ENCODE peak calls at places on chromosomes 6 and 20, in ten cellular contexts. E is PC-9; J is MM.1S; P is body of pancreas; G is psoas muscle; S is HL-60; X is stomach; U is CD8-positive, alpha-beta T cell; A is adrenal gland; Z is AG04450. L is an unnamed sample.

GRCh38 chr20:44287272-44288097 is 23.5 kb downstream of the FITM2 start:
- DNase-seq in E (no peak), J (no peak), P (peak), G (no peak), S (no peak), X (no peak), U (no peak), A (peak), Z (no peak), L (no peak)

GRCh38 chr6:28736121-28736520 is 187.7 kb downstream of the TRIM27 start:
- DNase-seq in E (no peak), J (no peak), P (no peak), G (no peak), S (no peak), X (no peak), U (no peak), A (no peak), Z (no peak), L (no peak)

GRCh38 chr20:37453288-37453687 is 67.8 kb upstream of the NNAT start:
- DNase-seq in E (no peak), J (no peak), P (no peak), G (no peak), S (no peak), X (no peak), U (no peak), A (no peak), Z (no peak), L (no peak)

GRCh38 chr20:36181934-36182603 is 27.5 kb downstream of the EPB41L1 start:
- DNase-seq in E (no peak), J (no peak), P (no peak), G (no peak), S (no peak), X (no peak), U (no peak), A (peak), Z (peak), L (no peak)

GRCh38 chr6:166653639-166653941 is 26.5 kb upstream of the RPS6KA2 start:
- DNase-seq in E (no peak), J (no peak), P (no peak), G (no peak), S (no peak), X (no peak), U (no peak), A (no peak), Z (no peak), L (no peak)

GRCh38 chr20:23782366-23782983 is 31.7 kb upstream of the CST1 start:
- DNase-seq in E (peak), J (peak), P (no peak), G (no peak), S (no peak), X (no peak), U (no peak), A (peak), Z (no peak), L (no peak)

GRCh38 chr20:38127011-38127621 is 38.0 kb downstream of the TGM2 start:
- DNase-seq in E (peak), J (no peak), P (no peak), G (peak), S (no peak), X (peak), U (no peak), A (peak), Z (no peak), L (peak)

GRCh38 chr20:4726710-4727391 is 5.1 kb downstream of the PRND start:
- DNase-seq in E (no peak), J (no peak), P (no peak), G (no peak), S (peak), X (no peak), U (no peak), A (no peak), Z (peak), L (no peak)

GRCh38 chr20:3873507-3873906 is 15.7 kb upstream of the PANK2 start:
- DNase-seq in E (no peak), J (no peak), P (no peak), G (no peak), S (no peak), X (no peak), U (no peak), A (no peak), Z (no peak), L (no peak)

GRCh38 chr6:111550953-111551352 is 54.7 kb downstream of the TRAF3IP2 start:
- DNase-seq in E (no peak), J (no peak), P (peak), G (no peak), S (no peak), X (no peak), U (no peak), A (no peak), Z (no peak), L (no peak)

GRCh38 chr6:111553580-111553979 is 52.1 kb downstream of the TRAF3IP2 start:
- DNase-seq in E (no peak), J (no peak), P (no peak), G (no peak), S (no peak), X (no peak), U (no peak), A (no peak), Z (no peak), L (no peak)

GRCh38 chr6:111551521-111552231 is 54.0 kb downstream of the TRAF3IP2 start:
- DNase-seq in E (peak), J (no peak), P (peak), G (no peak), S (no peak), X (peak), U (no peak), A (peak), Z (no peak), L (no peak)

GRCh38 chr6:111552999-111553398 is 52.7 kb downstream of the TRAF3IP2 start:
- DNase-seq in E (no peak), J (no peak), P (peak), G (no peak), S (no peak), X (peak), U (no peak), A (no peak), Z (no peak), L (no peak)

GRCh38 chr6:111552241-111552744 is 53.4 kb downstream of the TRAF3IP2 start:
- DNase-seq in E (peak), J (no peak), P (peak), G (peak), S (no peak), X (peak), U (no peak), A (peak), Z (peak), L (no peak)
- H3K4me3 ChIP-seq in E (no peak), J (no peak), P (no peak), G (peak), S (no peak), X (no peak), U (no peak), A (no peak), Z (peak), L (peak)

GRCh38 chr6:156886409-156886808 is 109.2 kb downstream of the ARID1B start:
- DNase-seq in E (no peak), J (no peak), P (peak), G (no peak), S (peak), X (peak), U (no peak), A (peak), Z (no peak), L (no peak)

GRCh38 chr6:156889469-156889868 is 112.3 kb downstream of the ARID1B start:
- DNase-seq in E (no peak), J (no peak), P (no peak), G (no peak), S (no peak), X (no peak), U (no peak), A (no peak), Z (no peak), L (no peak)

GRCh38 chr6:156890627-156891300 is 113.6 kb downstream of the ARID1B start:
- DNase-seq in E (no peak), J (no peak), P (no peak), G (no peak), S (no peak), X (no peak), U (no peak), A (no peak), Z (no peak), L (no peak)

GRCh38 chr6:156887623-156888269 is 110.6 kb downstream of the ARID1B start:
- DNase-seq in E (no peak), J (no peak), P (no peak), G (no peak), S (no peak), X (no peak), U (no peak), A (no peak), Z (no peak), L (no peak)

GRCh38 chr6:156889986-156890385 is 112.8 kb downstream of the ARID1B start:
- DNase-seq in E (no peak), J (no peak), P (no peak), G (no peak), S (no peak), X (no peak), U (no peak), A (no peak), Z (no peak), L (no peak)
- TF ChIP-seq CTCF in E (no peak), J (no peak), P (no peak), G (no peak), S (no peak), X (no peak), U (no peak), A (no peak), Z (no peak), L (no peak)

DNA sequence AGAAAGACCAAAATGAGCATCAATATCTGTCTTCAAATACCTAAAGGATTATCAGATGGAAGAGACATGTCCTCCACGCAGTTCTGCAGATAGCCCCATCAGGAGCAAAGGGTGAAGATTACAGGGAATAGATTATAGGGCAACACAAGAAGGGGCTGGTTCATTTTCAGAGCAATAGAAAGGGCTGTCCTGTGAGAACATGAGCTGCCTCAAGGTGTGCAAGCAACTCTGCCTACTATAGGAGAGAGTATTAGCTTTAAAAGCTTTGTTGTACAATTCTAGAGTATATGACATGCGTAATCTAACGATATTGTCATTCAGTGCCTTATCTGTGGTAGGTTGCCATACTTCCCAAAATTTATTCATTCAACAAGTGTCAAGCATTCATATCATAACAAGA is 112.7 kb downstream of the NRSN1 start:
- DNase-seq in E (no peak), J (no peak), P (no peak), G (no peak), S (no peak), X (no peak), U (no peak), A (no peak), Z (no peak), L (no peak)
- H3K27ac ChIP-seq in E (no peak), J (no peak), P (no peak), G (no peak), S (no peak), X (no peak), U (no peak), A (no peak), Z (no peak), L (no peak)

DNA sequence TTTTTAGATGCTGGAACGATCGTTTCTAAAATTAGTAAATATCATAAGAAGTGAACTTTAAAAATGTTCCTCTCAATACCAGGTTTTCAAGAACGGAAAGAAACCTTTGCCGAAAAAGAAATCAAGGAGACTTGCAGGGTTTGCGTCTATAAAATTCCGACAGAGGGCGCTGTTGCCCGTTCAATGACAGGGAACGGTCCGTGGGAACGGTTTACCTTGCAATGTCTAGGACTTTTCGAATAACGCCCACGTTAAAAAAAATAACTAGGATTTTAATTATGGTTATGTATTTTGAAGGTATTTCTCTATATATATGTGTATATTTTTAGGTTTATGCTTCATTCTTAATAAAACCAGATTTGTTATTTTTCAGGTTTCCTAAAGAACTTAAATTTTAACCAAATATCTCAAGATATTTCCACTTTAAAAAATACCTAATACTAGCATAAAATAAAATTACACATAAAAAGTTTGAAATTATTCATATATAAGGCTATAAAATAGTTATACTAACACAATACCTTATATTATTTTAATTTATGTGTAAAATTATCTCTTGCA is 2.5 kb upstream of the TFAP2B start:
- DNase-seq in E (peak), J (peak), P (peak), G (peak), S (peak), X (peak), U (peak), A (peak), Z (peak), L (no peak)
- H3K4me3 ChIP-seq in E (peak), J (peak), P (peak), G (peak), S (peak), X (peak), U (peak), A (no peak), Z (peak), L (peak)

GRCh38 chr20:2865630-2866029 is 7.7 kb upstream of the PTPRA start:
- DNase-seq in E (no peak), J (no peak), P (no peak), G (no peak), S (no peak), X (no peak), U (peak), A (no peak), Z (no peak), L (no peak)
- TF ChIP-seq CTCF in E (no peak), J (no peak), P (no peak), G (no peak), S (no peak), X (no peak), U (peak), A (no peak), Z (no peak), L (no peak)

GRCh38 chr6:149964243-149965190 is 774 bp downstream of the ULBP1 start:
- DNase-seq in E (no peak), J (no peak), P (no peak), G (no peak), S (no peak), X (no peak), U (no peak), A (peak), Z (no peak), L (peak)
- H3K27ac ChIP-seq in E (no peak), J (no peak), P (no peak), G (no peak), S (no peak), X (no peak), U (no peak), A (no peak), Z (no peak), L (no peak)